ENCODE peak calls at places on chromosomes 11 and 22, in five cellular contexts. W is PC-3, Q is NCI-H748 treated with DMSO at 0.1 percent for 48 hours, U is IMR-90, Y is NAMALWA. O is an unnamed sample.

GRCh38 chr11:33515347-33515746 is 185.3 kb downstream of the C11orf91 start:
- DNase-seq in W (no peak), Q (no peak), U (peak), Y (no peak), O (no peak)

GRCh38 chr11:36233226-36233625 is 56.0 kb downstream of the COMMD9 start:
- DNase-seq in W (no peak), Q (peak), U (peak), Y (no peak), O (no peak)

GRCh38 chr11:64624869-64625481 is 34.0 kb downstream of the SLC22A12 start:
- DNase-seq in W (no peak), Q (no peak), U (no peak), Y (peak), O (no peak)

GRCh38 chr22:19929586-19930302 is 11.8 kb upstream of the COMT start:
- DNase-seq in W (no peak), Q (no peak), U (no peak), Y (no peak), O (no peak)

GRCh38 chr22:39859903-39860588 is 33.5 kb downstream of the ENTHD1 start:
- DNase-seq in W (no peak), Q (no peak), U (no peak), Y (no peak), O (no peak)

GRCh38 chr11:33103836-33104235 is 57.4 kb downstream of the CSTF3 start:
- DNase-seq in W (no peak), Q (no peak), U (no peak), Y (no peak), O (no peak)

GRCh38 chr11:86369668-86370067 is 5.0 kb upstream of the CCDC81 start:
- DNase-seq in W (no peak), Q (no peak), U (no peak), Y (no peak), O (no peak)

GRCh38 chr11:61688368-61689163 is 8.4 kb downstream of the DAGLA start:
- DNase-seq in W (no peak), Q (no peak), U (no peak), Y (no peak), O (no peak)

GRCh38 chr22:27466229-27466628 is 335.3 kb downstream of the MN1 start:
- DNase-seq in W (no peak), Q (no peak), U (no peak), Y (no peak), O (no peak)

GRCh38 chr11:9664276-9665171 is 647 bp downstream of the SWAP70 start:
- DNase-seq in W (peak), Q (no peak), U (peak), Y (peak), O (peak)

GRCh38 chr22:50683994-50684371 is 11.4 kb downstream of the SHANK3 start:
- DNase-seq in W (no peak), Q (no peak), U (no peak), Y (no peak), O (no peak)

GRCh38 chr11:45974806-45975205 is 52.4 kb downstream of the LARGE2 start:
- DNase-seq in W (no peak), Q (no peak), U (peak), Y (no peak), O (no peak)

GRCh38 chr22:23453277-23453676 is 126.8 kb downstream of the IGLL1 start:
- DNase-seq in W (no peak), Q (no peak), U (no peak), Y (no peak), O (no peak)

GRCh38 chr11:46386674-46387073 is 4.9 kb downstream of the CHRM4 start:
- DNase-seq in W (peak), Q (no peak), U (peak), Y (no peak), O (no peak)

GRCh38 chr11:15107730-15108515 is 6.8 kb upstream of the INSC start:
- DNase-seq in W (peak), Q (no peak), U (peak), Y (peak), O (peak)

GRCh38 chr11:127000991-127001390 is 421 bp upstream of the KIRREL3 start:
- DNase-seq in W (no peak), Q (no peak), U (peak), Y (no peak), O (no peak)

GRCh38 chr11:134374171-134374570 is 37.9 kb downstream of the B3GAT1 start:
- DNase-seq in W (no peak), Q (no peak), U (no peak), Y (no peak), O (no peak)

GRCh38 chr11:33899383-33900037 is 7.6 kb upstream of the LMO2 start:
- DNase-seq in W (peak), Q (no peak), U (peak), Y (no peak), O (no peak)

GRCh38 chr22:38235240-38235850 is 33.6 kb downstream of the MAFF start:
- DNase-seq in W (no peak), Q (no peak), U (no peak), Y (no peak), O (no peak)

GRCh38 chr22:32444068-32444467 is 20.2 kb downstream of the BPIFC start:
- DNase-seq in W (peak), Q (no peak), U (no peak), Y (peak), O (no peak)

O was measured in SJSA1.